ENCODE peak calls at places on chromosomes 16 and 17, in seven cellular contexts. P is H1, A is mesendoderm, R is H9, J is IMR-90, L is neuronal stem cell, B is mesenchymal stem cell. S is an unnamed sample.

GRCh38 chr16:3864562-3864961 is 16.0 kb downstream of the CREBBP start:
- DNase-seq in A (no peak), R (no peak), B (no peak), J (no peak), P (no peak), L (no peak), S (no peak)

GRCh38 chr17:40358323-40359038 is 6.1 kb downstream of the GJD3 start:
- DNase-seq in J (peak; percentile 80), B (peak; percentile 85), A (peak; percentile 85), R (peak; percentile 91), P (no peak), L (peak; percentile 87), S (peak; percentile 96)

GRCh38 chr17:12020595-12021590 is at the start of gene MAP2K4:
- DNase-seq in B (peak; percentile 86), L (peak; percentile 88), J (peak; percentile 84), R (peak; percentile 97), P (peak; percentile 83), A (peak; percentile 93), S (peak; percentile 94)

GRCh38 chr16:89565506-89566372 is 5.3 kb downstream of the RPL13 start:
- DNase-seq in P (no peak), J (peak; percentile 44), B (peak; percentile 43), R (peak; percentile 85), L (no peak), A (peak; percentile 83), S (no peak)

GRCh38 chr16:15811778-15812750 is 44.8 kb downstream of the MYH11 start:
- DNase-seq in P (no peak), R (no peak), B (peak; percentile 93), A (peak; percentile 92), J (peak; percentile 86), L (peak; percentile 39), S (peak; percentile 48)

GRCh38 chr17:50533185-50533584 is 650 bp downstream of the EPN3 start:
- DNase-seq in A (peak; percentile 52), B (no peak), P (no peak), J (no peak), L (no peak), R (no peak), S (no peak)

GRCh38 chr17:74729368-74729767 is 7.7 kb upstream of the RAB37 start:
- DNase-seq in R (no peak), J (no peak), P (no peak), L (no peak), B (no peak), A (no peak), S (no peak)

GRCh38 chr17:72392056-72393010 is 271.5 kb downstream of the SOX9 start:
- DNase-seq in J (peak; percentile 95), A (no peak), B (peak; percentile 93), P (no peak), R (no peak), L (no peak), S (no peak)

GRCh38 chr17:38587956-38588771 is 17.6 kb downstream of the SRCIN1 start:
- DNase-seq in L (no peak), A (no peak), J (no peak), B (no peak), R (no peak), P (no peak), S (no peak)

GRCh38 chr17:40545660-40546059 is 19.6 kb downstream of the CCR7 start:
- DNase-seq in J (no peak), A (no peak), L (no peak), P (no peak), B (no peak), R (peak; percentile 27), S (no peak)

GRCh38 chr16:15643453-15644305 is 725 bp upstream of the MARF1 start:
- DNase-seq in J (peak; percentile 59), P (no peak), B (peak; percentile 78), A (peak; percentile 58), L (no peak), R (no peak), S (no peak)

GRCh38 chr16:57863434-57864160 is 61.3 kb upstream of the KIFC3 start:
- DNase-seq in P (peak; percentile 49), A (peak; percentile 96), B (peak; percentile 79), L (peak; percentile 39), J (peak; percentile 79), R (peak; percentile 69), S (peak; percentile 59)

GRCh38 chr17:17387461-17388362 is 84.5 kb downstream of the NT5M start:
- DNase-seq in R (peak; percentile 93), P (peak; percentile 47), L (no peak), J (no peak), B (peak; percentile 22), A (peak; percentile 78), S (peak; percentile 69)

GRCh38 chr17:82217530-82218204 is 5.0 kb upstream of the CCDC57 start:
- DNase-seq in R (no peak), L (no peak), P (no peak), A (peak; percentile 63), B (peak; percentile 94), J (peak; percentile 90), S (peak; percentile 85)

GRCh38 chr17:46176975-46177374 is 16.3 kb downstream of the KANSL1 start:
- DNase-seq in B (no peak), J (no peak), P (no peak), L (no peak), R (no peak), A (no peak), S (no peak)

GRCh38 chr17:70271672-70272071 is 102.3 kb downstream of the KCNJ2 start:
- DNase-seq in R (no peak), J (no peak), P (no peak), B (no peak), L (no peak), A (no peak), S (no peak)

GRCh38 chr17:2184993-2185931 is 118.3 kb downstream of the SMG6 start:
- DNase-seq in L (no peak), R (no peak), A (no peak), J (no peak), P (no peak), B (no peak), S (no peak)

GRCh38 chr16:24539850-24540484 is 601 bp downstream of the RBBP6 start:
- DNase-seq in B (no peak), J (peak; percentile 19), A (no peak), L (no peak), R (no peak), P (no peak), S (peak; percentile 25)

GRCh38 chr16:49836668-49837067 is 19.2 kb downstream of the ZNF423 start:
- DNase-seq in R (no peak), B (no peak), A (no peak), J (no peak), P (no peak), L (no peak), S (no peak)

GRCh38 chr16:22425036-22425801 is 50.8 kb upstream of the CDR2 start:
- DNase-seq in P (no peak), A (no peak), L (no peak), J (no peak), B (no peak), R (no peak), S (no peak)

GRCh38 chr16:15422222-15422621 is 12.2 kb upstream of the BMERB1 start:
- DNase-seq in P (no peak), R (no peak), L (no peak), B (no peak), J (no peak), A (no peak), S (no peak)

GRCh38 chr17:75843577-75844529 is at the start of gene UNC13D:
- DNase-seq in P (no peak), J (no peak), L (no peak), A (no peak), R (peak; percentile 60), B (no peak), S (peak; percentile 82)

GRCh38 chr17:57751971-57752905 is 7.1 kb upstream of the CCDC182 start:
- DNase-seq in J (no peak), R (no peak), L (no peak), P (no peak), A (peak; percentile 87), B (no peak), S (no peak)
- H2BK120ac ChIP-seq in J (no peak overlapping the region), R (no peak overlapping the region), L (no peak overlapping the region), P (no peak overlapping the region), A (peak overlapping the region; percentile 99), B (no peak overlapping the region), S (peak overlapping the region; percentile 95)

DNA sequence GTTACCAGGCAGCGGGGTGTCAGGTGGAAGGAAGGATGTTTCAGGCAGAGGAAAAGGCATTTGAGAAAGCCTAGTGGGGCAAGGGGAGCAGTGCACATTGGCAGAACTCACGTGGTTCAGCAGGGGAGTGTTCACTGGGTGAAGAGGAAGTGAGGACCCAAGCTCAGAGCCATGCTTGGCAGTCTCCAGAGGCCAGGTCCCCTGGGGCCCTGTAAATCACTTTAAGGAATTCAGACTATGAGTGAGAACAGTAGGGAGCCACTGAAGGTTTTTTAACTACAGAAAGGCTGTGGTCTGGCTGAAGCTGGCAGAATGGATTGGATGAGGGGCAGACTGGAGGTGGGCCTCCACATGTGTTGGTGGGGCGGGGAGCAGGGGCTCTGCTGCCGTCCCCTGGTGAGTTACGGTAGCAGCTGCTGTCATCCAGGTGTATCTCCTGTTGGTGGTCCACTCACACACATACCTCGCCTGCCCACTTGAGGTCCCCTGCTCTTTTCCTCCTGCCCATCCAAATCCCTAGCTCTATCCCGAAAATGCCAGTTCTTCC is 5.1 kb downstream of the CLEC16A start:
- DNase-seq in J (no peak), P (peak; percentile 46), L (no peak), A (peak; percentile 97), R (peak; percentile 88), B (no peak), S (no peak)
- H3K4me1 ChIP-seq in J (peaks cover 24% of the 10 kb centered on the region), P (peaks cover 23% of the 10 kb centered on the region), L (peaks cover 20% of the 10 kb centered on the region), A (peaks cover 48% of the 10 kb centered on the region), R (peaks cover 21% of the 10 kb centered on the region), B (peaks cover 45% of the 10 kb centered on the region), S (peaks cover 29% of the 10 kb centered on the region)

GRCh38 chr17:13581925-13582324 is 19.8 kb downstream of the HS3ST3A1 start:
- DNase-seq in R (no peak), P (no peak), L (no peak), J (no peak), B (no peak), A (no peak), S (no peak)
- H3K9ac ChIP-seq in R (no peak overlapping the region), P (no peak overlapping the region), L (no peak overlapping the region), J (peak overlapping the region; percentile 74), B (no peak overlapping the region), A (no peak overlapping the region), S (no peak overlapping the region)

DNA sequence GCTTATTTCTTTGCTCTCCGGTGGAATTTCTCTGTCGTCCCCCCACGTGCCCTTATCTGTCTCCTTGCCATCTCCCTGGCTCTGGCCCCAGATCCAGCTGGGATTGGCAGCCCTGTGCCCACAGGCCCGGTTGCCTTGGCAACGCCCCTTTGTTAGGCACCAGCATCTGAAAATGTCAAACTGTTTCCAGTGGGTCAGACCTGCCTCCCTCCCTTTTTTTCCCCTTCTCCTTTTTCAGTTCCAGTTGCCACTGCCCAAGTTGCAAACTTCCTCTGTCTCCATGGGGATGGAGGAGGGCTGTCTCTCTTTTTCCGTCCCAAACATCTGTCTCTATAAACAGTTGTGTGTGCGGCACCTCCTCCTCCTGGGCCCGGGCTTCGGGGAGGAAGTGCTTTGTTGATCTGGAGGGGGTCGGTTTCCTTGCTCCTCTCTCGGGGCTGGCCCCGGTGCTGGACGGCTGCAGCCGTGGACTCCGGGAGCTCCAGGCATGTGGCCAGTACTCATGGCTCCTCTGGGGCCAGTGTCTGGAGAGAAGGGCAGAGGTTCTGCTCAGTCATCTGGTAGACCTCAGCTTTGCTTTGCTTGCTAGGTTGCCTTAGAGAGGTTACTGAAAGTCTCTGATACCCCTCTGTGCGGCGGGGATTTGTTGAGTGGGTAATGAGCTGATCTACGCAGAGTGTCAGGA is 35.3 kb downstream of the SOCS3 start:
- DNase-seq in A (peak; percentile 71), R (peak; percentile 78), L (no peak), P (no peak), B (peak; percentile 98), J (peak; percentile 89), S (no peak)
- H2BK120ac ChIP-seq in A (no peak overlapping the region), R (no peak overlapping the region), L (no peak overlapping the region), P (peak overlapping the region; percentile 7), B (peak overlapping the region; percentile 96), J (peak overlapping the region; percentile 91), S (no peak overlapping the region)

S was measured in trophoblast cell.